ENCODE peak calls at places on chromosomes 1 and 21, in ten cellular contexts. J is endothelial cell of umbilical vein, Y is spleen, L is sigmoid colon, W is body of pancreas, O is esophagus muscularis mucosa, H is adrenal gland, F is uterus, P is IMR-90, B is tibial nerve. U is an unnamed sample.
A peak's percentile ranks its signal among the peaks of the same experiment; 100 is the strongest.

GRCh38 chr1:217431395-217431794 is 199.5 kb downstream of the GPATCH2 start:
- DNase-seq in J (no peak), Y (no peak), L (no peak), W (no peak), O (no peak), H (no peak), F (no peak), P (no peak), B (no peak), U (no peak)

GRCh38 chr21:28899220-28899619 is 93.5 kb downstream of the LTN1 start:
- DNase-seq in J (no peak), Y (no peak), L (no peak), W (no peak), O (no peak), H (no peak), F (no peak), P (no peak), B (no peak), U (no peak)

GRCh38 chr1:36369061-36369470 is 16.7 kb downstream of the STK40 start:
- DNase-seq in J (peak; percentile 77), Y (peak; percentile 92), L (peak; percentile 86), W (peak; percentile 82), O (peak; percentile 96), H (peak; percentile 74), F (peak; percentile 71), P (peak; percentile 60), B (peak; percentile 92), U (peak; percentile 84)

GRCh38 chr21:24693779-24694178 is 913.5 kb downstream of the MRPL39 start:
- DNase-seq in J (no peak), Y (no peak), L (no peak), W (no peak), O (no peak), H (no peak), F (no peak), P (no peak), B (no peak), U (no peak)

GRCh38 chr21:42524341-42525227 is 10.9 kb downstream of the SLC37A1 start:
- DNase-seq in J (no peak), Y (peak; percentile 95), L (peak; percentile 89), W (peak; percentile 65), O (no peak), H (no peak), F (peak; percentile 71), P (peak; percentile 52), B (peak; percentile 54), U (peak; percentile 77)

GRCh38 chr1:198201956-198202784 is 45.4 kb downstream of the NEK7 start:
- DNase-seq in J (no peak), Y (no peak), L (no peak), W (no peak), O (no peak), H (no peak), F (no peak), P (no peak), B (no peak), U (no peak)

GRCh38 chr1:215957692-215958091 is 390.6 kb downstream of the KCTD3 start:
- DNase-seq in J (no peak), Y (no peak), L (no peak), W (no peak), O (no peak), H (no peak), F (no peak), P (peak; percentile 66), B (no peak), U (no peak)

GRCh38 chr1:193408782-193409293 is 222.4 kb upstream of the B3GALT2 start:
- DNase-seq in J (peak; percentile 83), Y (no peak), L (peak; percentile 81), W (peak; percentile 94), O (no peak), H (peak; percentile 90), F (peak; percentile 73), P (peak; percentile 75), B (peak; percentile 51), U (peak; percentile 71)

GRCh38 chr21:30625449-30625848 is 5.0 kb downstream of the KRTAP20-4 start:
- DNase-seq in J (no peak), Y (no peak), L (no peak), W (no peak), O (no peak), H (no peak), F (no peak), P (no peak), B (no peak), U (no peak)

GRCh38 chr1:43979261-43979527 is 184 bp downstream of the B4GALT2 start:
- DNase-seq in J (no peak), Y (no peak), L (no peak), W (no peak), O (no peak), H (no peak), F (no peak), P (no peak), B (no peak), U (no peak)

GRCh38 chr1:43978264-43978550 is 803 bp upstream of the B4GALT2 start:
- DNase-seq in J (no peak), Y (peak; percentile 66), L (no peak), W (no peak), O (no peak), H (no peak), F (no peak), P (no peak), B (no peak), U (no peak)

GRCh38 chr1:43979528-43980254 is 681 bp downstream of the B4GALT2 start:
- DNase-seq in J (peak; percentile 47), Y (peak; percentile 85), L (no peak), W (peak; percentile 74), O (no peak), H (peak; percentile 59), F (peak; percentile 60), P (peak; percentile 41), B (peak; percentile 24), U (peak; percentile 79)

GRCh38 chr1:43977376-43978263 is 1.4 kb upstream of the B4GALT2 start:
- DNase-seq in J (no peak), Y (no peak), L (no peak), W (no peak), O (no peak), H (no peak), F (no peak), P (no peak), B (no peak), U (no peak)

GRCh38 chr1:43978551-43979260 is at the start of gene B4GALT2:
- DNase-seq in J (peak; percentile 24), Y (peak; percentile 86), L (no peak), W (peak; percentile 42), O (no peak), H (peak; percentile 33), F (peak; percentile 53), P (no peak), B (no peak), U (peak; percentile 61)
- TF ChIP-seq POLR2A in J (no peak), Y (no peak), L (no peak), W (no peak), O (no peak), H (no peak), F (no peak), P (peak; percentile 2), B (no peak), U (no peak)

GRCh38 chr21:45286671-45287437 is 841 bp downstream of the POFUT2 start:
- DNase-seq in J (peak; percentile 20), Y (peak; percentile 82), L (peak; percentile 64), W (no peak), O (no peak), H (no peak), F (no peak), P (peak; percentile 15), B (no peak), U (peak; percentile 50)
- H3K27ac ChIP-seq in J (no peak overlapping the region), Y (no peak overlapping the region), L (peak overlapping the region; percentile 94), W (no peak overlapping the region), O (peak overlapping the region; percentile 87), H (peak overlapping the region; percentile 47), F (peak overlapping the region; percentile 70), P (peak overlapping the region; percentile 97), B (peak overlapping the region; percentile 79), U (peak overlapping the region; percentile 86)

GRCh38 chr1:107139833-107140702 is 771 bp upstream of the NTNG1 start:
- DNase-seq in J (peak; percentile 3), Y (peak; percentile 81), L (peak; percentile 66), W (peak; percentile 11), O (no peak), H (no peak), F (no peak), P (peak; percentile 36), B (no peak), U (no peak)

GRCh38 chr1:107138767-107139445 is 1.9 kb upstream of the NTNG1 start:
- DNase-seq in J (no peak), Y (no peak), L (no peak), W (no peak), O (no peak), H (no peak), F (no peak), P (peak; percentile 13), B (no peak), U (no peak)

GRCh38 chr1:107140703-107141490 is at the start of gene NTNG1:
- DNase-seq in J (no peak), Y (peak; percentile 70), L (no peak), W (no peak), O (no peak), H (no peak), F (no peak), P (no peak), B (no peak), U (no peak)

GRCh38 chr1:107135466-107135865 is 5.4 kb upstream of the NTNG1 start:
- DNase-seq in J (peak; percentile 1), Y (no peak), L (no peak), W (no peak), O (no peak), H (no peak), F (no peak), P (peak; percentile 36), B (no peak), U (no peak)

GRCh38 chr1:107138166-107138565 is 2.7 kb upstream of the NTNG1 start:
- DNase-seq in J (no peak), Y (no peak), L (no peak), W (no peak), O (no peak), H (no peak), F (no peak), P (no peak), B (no peak), U (no peak)
- TF ChIP-seq POLR2A in J (no peak), Y (no peak), L (no peak), W (no peak), O (no peak), H (no peak), F (no peak), P (no peak), B (no peak), U (no peak)

GRCh38 chr1:209648931-209649776 is 3.1 kb downstream of the LAMB3 start:
- DNase-seq in J (peak; percentile 95), Y (no peak), L (no peak), W (peak; percentile 80), O (no peak), H (peak; percentile 71), F (no peak), P (peak; percentile 96), B (peak; percentile 36), U (no peak)

GRCh38 chr1:209650454-209650853 is 1.8 kb downstream of the LAMB3 start:
- DNase-seq in J (no peak), Y (no peak), L (no peak), W (no peak), O (no peak), H (no peak), F (no peak), P (no peak), B (no peak), U (no peak)

GRCh38 chr1:209647212-209647611 is 5.0 kb downstream of the LAMB3 start:
- DNase-seq in J (no peak), Y (no peak), L (no peak), W (no peak), O (no peak), H (no peak), F (no peak), P (no peak), B (no peak), U (no peak)

GRCh38 chr1:209646558-209646957 is 5.7 kb downstream of the LAMB3 start:
- DNase-seq in J (no peak), Y (no peak), L (no peak), W (no peak), O (no peak), H (no peak), F (no peak), P (peak; percentile 63), B (no peak), U (no peak)

GRCh38 chr1:209648366-209648765 is 3.9 kb downstream of the LAMB3 start:
- DNase-seq in J (no peak), Y (no peak), L (no peak), W (no peak), O (no peak), H (no peak), F (no peak), P (no peak), B (no peak), U (no peak)
- H3K27ac ChIP-seq in J (no peak overlapping the region), Y (peak overlapping the region; percentile 50), L (no peak overlapping the region), W (no peak overlapping the region), O (peak overlapping the region; percentile 55), H (peak overlapping the region; percentile 90), F (no peak overlapping the region), P (peak overlapping the region; percentile 31), B (no peak overlapping the region), U (no peak overlapping the region)

U was measured in Peyer's patch.